ENCODE peak calls at places on chromosome 4, in ten cellular contexts. One of them, this sample, is unnamed.

GRCh38 chr4:127844605-127845116 is 36.0 kb upstream of the PLK4 start:
- DNase-seq in H9: no peak
- DNase-seq in AG04449: no peak
- DNase-seq in astrocyte of the cerebellum: no peak
- DNase-seq in Peyer's patch: no peak
- DNase-seq in kidney: no peak
- DNase-seq in cardiac muscle cell: no peak
- DNase-seq in uterus: no peak
- DNase-seq in body of pancreas: no peak
- DNase-seq in lower leg skin: no peak
- DNase-seq in this sample: no peak

GRCh38 chr4:10117424-10118354 is 1.1 kb upstream of the WDR1 start:
- DNase-seq in lower leg skin: no peak
- DNase-seq in astrocyte of the cerebellum: no peak
- DNase-seq in H9: no peak
- DNase-seq in kidney: no peak
- DNase-seq in Peyer's patch: peak; percentile 67
- DNase-seq in body of pancreas: peak; percentile 51
- DNase-seq in cardiac muscle cell: no peak
- DNase-seq in AG04449: no peak
- DNase-seq in uterus: peak; percentile 60
- DNase-seq in this sample: no peak

GRCh38 chr4:1899149-1900086 is 28.2 kb downstream of the NSD2 start:
- DNase-seq in kidney: peak; percentile 82
- DNase-seq in lower leg skin: peak; percentile 91
- DNase-seq in cardiac muscle cell: peak; percentile 84
- DNase-seq in uterus: peak; percentile 64
- DNase-seq in Peyer's patch: peak; percentile 63
- DNase-seq in H9: peak; percentile 88
- DNase-seq in body of pancreas: peak; percentile 81
- DNase-seq in astrocyte of the cerebellum: peak; percentile 56
- DNase-seq in AG04449: no peak
- DNase-seq in this sample: peak; percentile 57

GRCh38 chr4:10296730-10297129 is 160.5 kb downstream of the ZNF518B start:
- DNase-seq in astrocyte of the cerebellum: no peak
- DNase-seq in cardiac muscle cell: peak; percentile 8
- DNase-seq in lower leg skin: no peak
- DNase-seq in AG04449: peak; percentile 9
- DNase-seq in uterus: no peak
- DNase-seq in kidney: no peak
- DNase-seq in Peyer's patch: no peak
- DNase-seq in body of pancreas: no peak
- DNase-seq in H9: no peak
- DNase-seq in this sample: no peak

GRCh38 chr4:73984736-73985527 is 3.1 kb downstream of the PPBP start:
- DNase-seq in cardiac muscle cell: no peak
- DNase-seq in astrocyte of the cerebellum: no peak
- DNase-seq in Peyer's patch: no peak
- DNase-seq in uterus: no peak
- DNase-seq in lower leg skin: no peak
- DNase-seq in AG04449: no peak
- DNase-seq in kidney: no peak
- DNase-seq in H9: peak; percentile 68
- DNase-seq in body of pancreas: no peak
- DNase-seq in this sample: no peak

GRCh38 chr4:78688385-78688784 is 87.8 kb upstream of the BMP2K start:
- DNase-seq in body of pancreas: no peak
- DNase-seq in astrocyte of the cerebellum: no peak
- DNase-seq in kidney: no peak
- DNase-seq in cardiac muscle cell: no peak
- DNase-seq in AG04449: no peak
- DNase-seq in lower leg skin: no peak
- DNase-seq in Peyer's patch: no peak
- DNase-seq in uterus: no peak
- DNase-seq in H9: no peak
- DNase-seq in this sample: no peak

GRCh38 chr4:96035727-96036126 is 195.8 kb downstream of the PDHA2 start:
- DNase-seq in body of pancreas: no peak
- DNase-seq in H9: no peak
- DNase-seq in kidney: no peak
- DNase-seq in Peyer's patch: no peak
- DNase-seq in AG04449: no peak
- DNase-seq in astrocyte of the cerebellum: no peak
- DNase-seq in cardiac muscle cell: peak; percentile 52
- DNase-seq in uterus: no peak
- DNase-seq in lower leg skin: no peak
- DNase-seq in this sample: no peak

GRCh38 chr4:139910106-139910505 is 243.9 kb downstream of the MAML3 start:
- DNase-seq in H9: no peak
- DNase-seq in kidney: no peak
- DNase-seq in astrocyte of the cerebellum: no peak
- DNase-seq in Peyer's patch: no peak
- DNase-seq in AG04449: no peak
- DNase-seq in body of pancreas: no peak
- DNase-seq in cardiac muscle cell: no peak
- DNase-seq in uterus: no peak
- DNase-seq in lower leg skin: no peak
- DNase-seq in this sample: no peak

GRCh38 chr4:72505314-72505744 is 63.7 kb downstream of the ADAMTS3 start:
- DNase-seq in lower leg skin: no peak
- DNase-seq in H9: peak; percentile 66
- DNase-seq in cardiac muscle cell: peak; percentile 72
- DNase-seq in Peyer's patch: no peak
- DNase-seq in body of pancreas: peak; percentile 14
- DNase-seq in uterus: peak; percentile 19
- DNase-seq in kidney: peak; percentile 37
- DNase-seq in astrocyte of the cerebellum: no peak
- DNase-seq in AG04449: peak; percentile 10
- DNase-seq in this sample: no peak

GRCh38 chr4:5955201-5955821 is 62.4 kb upstream of the CRMP1 start:
- DNase-seq in body of pancreas: peak; percentile 17
- DNase-seq in kidney: peak; percentile 68
- DNase-seq in AG04449: no peak
- DNase-seq in astrocyte of the cerebellum: no peak
- DNase-seq in cardiac muscle cell: no peak
- DNase-seq in Peyer's patch: no peak
- DNase-seq in lower leg skin: peak; percentile 78
- DNase-seq in H9: peak; percentile 61
- DNase-seq in uterus: peak; percentile 27
- DNase-seq in this sample: no peak

GRCh38 chr4:18051281-18051680 is 29.7 kb upstream of the LCORL start:
- DNase-seq in kidney: no peak
- DNase-seq in Peyer's patch: no peak
- DNase-seq in cardiac muscle cell: no peak
- DNase-seq in astrocyte of the cerebellum: no peak
- DNase-seq in lower leg skin: no peak
- DNase-seq in body of pancreas: no peak
- DNase-seq in AG04449: no peak
- DNase-seq in H9: no peak
- DNase-seq in uterus: no peak
- DNase-seq in this sample: no peak

GRCh38 chr4:3871881-3872833 is 106.0 kb downstream of the ADRA2C start:
- DNase-seq in H9: peak; percentile 51
- DNase-seq in Peyer's patch: no peak
- DNase-seq in kidney: peak; percentile 45
- DNase-seq in cardiac muscle cell: no peak
- DNase-seq in lower leg skin: no peak
- DNase-seq in astrocyte of the cerebellum: no peak
- DNase-seq in body of pancreas: no peak
- DNase-seq in uterus: no peak
- DNase-seq in AG04449: no peak
- DNase-seq in this sample: no peak

GRCh38 chr4:113683143-113683542 is 78.4 kb downstream of the CAMK2D start:
- DNase-seq in Peyer's patch: peak; percentile 65
- DNase-seq in H9: no peak
- DNase-seq in uterus: no peak
- DNase-seq in kidney: no peak
- DNase-seq in body of pancreas: no peak
- DNase-seq in lower leg skin: no peak
- DNase-seq in astrocyte of the cerebellum: no peak
- DNase-seq in AG04449: no peak
- DNase-seq in cardiac muscle cell: no peak
- DNase-seq in this sample: no peak

GRCh38 chr4:116321471-116321870 is 763.9 kb downstream of the TRAM1L1 start:
- DNase-seq in astrocyte of the cerebellum: no peak
- DNase-seq in lower leg skin: no peak
- DNase-seq in cardiac muscle cell: no peak
- DNase-seq in uterus: no peak
- DNase-seq in body of pancreas: no peak
- DNase-seq in kidney: no peak
- DNase-seq in Peyer's patch: no peak
- DNase-seq in AG04449: no peak
- DNase-seq in H9: no peak
- DNase-seq in this sample: no peak
- TF ChIP-seq CTCF in astrocyte of the cerebellum: no peak
- TF ChIP-seq CTCF in lower leg skin: no peak
- TF ChIP-seq CTCF in cardiac muscle cell: no peak
- TF ChIP-seq CTCF in uterus: no peak
- TF ChIP-seq CTCF in body of pancreas: no peak
- TF ChIP-seq CTCF in kidney: no peak
- TF ChIP-seq CTCF in Peyer's patch: no peak
- TF ChIP-seq CTCF in AG04449: no peak
- TF ChIP-seq CTCF in H9: no peak
- TF ChIP-seq CTCF in this sample: no peak

DNA sequence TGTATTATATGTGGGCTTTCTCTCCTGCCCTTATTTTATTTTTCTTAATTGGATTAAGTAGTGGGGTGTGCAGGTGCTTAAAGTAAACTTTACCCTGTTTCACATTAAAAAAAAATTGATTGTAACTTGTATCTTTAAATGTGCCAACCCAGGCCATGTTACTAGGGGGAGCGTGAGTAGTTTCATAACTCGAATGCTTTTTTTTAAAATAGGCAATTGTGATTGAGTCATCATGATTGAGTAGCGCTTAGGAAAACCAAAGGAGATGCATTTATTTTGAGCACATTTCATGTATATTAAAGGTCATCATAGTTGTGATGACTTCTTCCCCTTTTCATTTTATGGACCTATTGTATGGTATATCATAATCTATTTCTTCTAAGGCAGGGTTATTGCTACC is 32.1 kb downstream of the GPAT3 start:
- DNase-seq in AG04449: no peak
- DNase-seq in lower leg skin: no peak
- DNase-seq in kidney: no peak
- DNase-seq in H9: no peak
- DNase-seq in cardiac muscle cell: no peak
- DNase-seq in body of pancreas: no peak
- DNase-seq in astrocyte of the cerebellum: no peak
- DNase-seq in uterus: no peak
- DNase-seq in Peyer's patch: no peak
- DNase-seq in this sample: no peak
- TF ChIP-seq CTCF in AG04449: no peak
- TF ChIP-seq CTCF in lower leg skin: no peak
- TF ChIP-seq CTCF in kidney: no peak
- TF ChIP-seq CTCF in H9: no peak
- TF ChIP-seq CTCF in cardiac muscle cell: no peak
- TF ChIP-seq CTCF in body of pancreas: no peak
- TF ChIP-seq CTCF in astrocyte of the cerebellum: no peak
- TF ChIP-seq CTCF in uterus: no peak
- TF ChIP-seq CTCF in Peyer's patch: no peak
- TF ChIP-seq CTCF in this sample: no peak

GRCh38 chr4:19119904-19120303 is 1098.3 kb upstream of the LCORL start:
- DNase-seq in H9: no peak
- DNase-seq in cardiac muscle cell: no peak
- DNase-seq in Peyer's patch: no peak
- DNase-seq in AG04449: no peak
- DNase-seq in kidney: no peak
- DNase-seq in body of pancreas: no peak
- DNase-seq in astrocyte of the cerebellum: no peak
- DNase-seq in uterus: no peak
- DNase-seq in lower leg skin: no peak
- DNase-seq in this sample: no peak

GRCh38 chr4:19128176-19128575 is 1106.6 kb upstream of the LCORL start:
- DNase-seq in kidney: no peak
- DNase-seq in cardiac muscle cell: no peak
- DNase-seq in body of pancreas: no peak
- DNase-seq in Peyer's patch: no peak
- DNase-seq in lower leg skin: no peak
- DNase-seq in H9: no peak
- DNase-seq in astrocyte of the cerebellum: no peak
- DNase-seq in uterus: no peak
- DNase-seq in AG04449: no peak
- DNase-seq in this sample: no peak

GRCh38 chr4:19126903-19127302 is 1105.3 kb upstream of the LCORL start:
- DNase-seq in astrocyte of the cerebellum: no peak
- DNase-seq in Peyer's patch: no peak
- DNase-seq in lower leg skin: no peak
- DNase-seq in uterus: no peak
- DNase-seq in cardiac muscle cell: no peak
- DNase-seq in AG04449: no peak
- DNase-seq in kidney: no peak
- DNase-seq in H9: no peak
- DNase-seq in body of pancreas: no peak
- DNase-seq in this sample: no peak

DNA sequence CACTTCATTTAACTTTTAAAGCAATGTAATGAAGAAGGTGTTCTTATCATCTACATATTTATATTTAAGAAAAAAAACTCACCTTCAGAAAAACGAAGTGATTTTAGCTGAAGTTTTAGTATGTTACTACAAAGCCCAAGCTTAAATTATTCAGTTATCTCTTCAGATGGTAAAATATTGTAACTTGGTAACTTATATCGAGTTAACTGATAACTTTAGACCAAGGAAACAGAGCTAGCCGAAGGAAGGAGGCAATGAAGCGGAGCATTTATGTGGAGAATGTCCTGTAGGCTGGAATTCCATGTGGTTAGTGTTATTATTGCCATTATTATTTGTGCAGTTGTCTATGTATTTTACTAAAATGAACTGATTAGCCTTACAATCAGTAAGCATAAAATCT is 1102.1 kb upstream of the LCORL start:
- DNase-seq in kidney: no peak
- DNase-seq in lower leg skin: no peak
- DNase-seq in AG04449: no peak
- DNase-seq in H9: no peak
- DNase-seq in cardiac muscle cell: no peak
- DNase-seq in Peyer's patch: no peak
- DNase-seq in body of pancreas: no peak
- DNase-seq in astrocyte of the cerebellum: no peak
- DNase-seq in uterus: no peak
- DNase-seq in this sample: no peak
- TF ChIP-seq CTCF in kidney: no peak
- TF ChIP-seq CTCF in lower leg skin: no peak
- TF ChIP-seq CTCF in AG04449: no peak
- TF ChIP-seq CTCF in H9: no peak
- TF ChIP-seq CTCF in cardiac muscle cell: no peak
- TF ChIP-seq CTCF in Peyer's patch: no peak
- TF ChIP-seq CTCF in body of pancreas: no peak
- TF ChIP-seq CTCF in astrocyte of the cerebellum: no peak
- TF ChIP-seq CTCF in uterus: no peak
- TF ChIP-seq CTCF in this sample: no peak

DNA sequence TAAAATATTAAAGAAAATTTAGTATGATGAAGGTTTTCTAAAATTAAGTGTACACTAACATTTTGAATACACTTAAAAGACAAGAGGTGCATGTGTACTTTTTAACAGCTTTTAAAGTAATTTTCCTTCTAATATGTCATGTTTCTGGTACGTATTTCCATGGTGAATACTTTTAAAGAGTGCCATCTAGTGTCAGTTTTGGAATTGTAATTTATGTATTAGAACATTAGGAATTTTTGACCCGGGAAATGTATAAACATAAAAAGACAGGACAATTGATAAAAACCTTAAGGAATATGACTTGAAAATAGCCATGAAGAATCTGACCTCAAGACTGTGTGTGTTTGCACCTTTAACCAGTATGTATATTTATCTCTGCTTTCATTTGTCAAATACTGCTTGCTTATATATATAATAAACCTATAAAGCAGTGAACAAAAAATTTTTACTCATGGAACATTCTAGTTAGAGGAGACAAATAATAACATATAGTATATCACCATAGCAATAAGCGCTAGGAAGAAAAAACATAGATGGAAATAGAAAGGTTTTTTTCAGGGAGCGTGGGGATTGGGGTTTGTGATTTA is 7.2 kb downstream of the GSTCD start:
- DNase-seq in uterus: no peak
- DNase-seq in kidney: no peak
- DNase-seq in lower leg skin: no peak
- DNase-seq in cardiac muscle cell: peak; percentile 28
- DNase-seq in Peyer's patch: no peak
- DNase-seq in astrocyte of the cerebellum: peak; percentile 13
- DNase-seq in H9: no peak
- DNase-seq in AG04449: no peak
- DNase-seq in body of pancreas: no peak
- DNase-seq in this sample: no peak
- TF ChIP-seq CTCF in uterus: peak; percentile 52
- TF ChIP-seq CTCF in kidney: peak; percentile 32
- TF ChIP-seq CTCF in lower leg skin: no peak
- TF ChIP-seq CTCF in cardiac muscle cell: peak; percentile 51
- TF ChIP-seq CTCF in Peyer's patch: peak; percentile 60
- TF ChIP-seq CTCF in astrocyte of the cerebellum: peak; percentile 6
- TF ChIP-seq CTCF in H9: no peak
- TF ChIP-seq CTCF in AG04449: peak; percentile 25
- TF ChIP-seq CTCF in body of pancreas: peak; percentile 34
- TF ChIP-seq CTCF in this sample: peak; percentile 57